ENCODE peak calls at places on chromosomes 2 and 18, in four cellular contexts. One of them, this sample, is unnamed.

GRCh38 chr2:84905181-84906107 is at the start of gene TMSB10:
- DNase-seq in RWPE1: peak
- DNase-seq in AG08395: peak
- DNase-seq in WTC11: peak
- DNase-seq in this sample: peak

GRCh38 chr2:126399001-126399400 is 257.0 kb upstream of the GYPC start:
- DNase-seq in RWPE1: no peak
- DNase-seq in AG08395: no peak
- DNase-seq in WTC11: no peak
- DNase-seq in this sample: no peak

GRCh38 chr2:30385327-30385726 is 61.7 kb upstream of the LCLAT1 start:
- DNase-seq in RWPE1: peak
- DNase-seq in AG08395: peak
- DNase-seq in WTC11: peak
- DNase-seq in this sample: peak

GRCh38 chr2:23692901-23693605 is 233.9 kb downstream of the ATAD2B start:
- DNase-seq in RWPE1: no peak
- DNase-seq in AG08395: no peak
- DNase-seq in WTC11: no peak
- DNase-seq in this sample: no peak

GRCh38 chr2:54015809-54016703 is 45.3 kb upstream of the PSME4 start:
- DNase-seq in RWPE1: no peak
- DNase-seq in AG08395: peak
- DNase-seq in WTC11: no peak
- DNase-seq in this sample: no peak

GRCh38 chr18:57806891-57807280 is 3.8 kb upstream of the ATP8B1 start:
- DNase-seq in RWPE1: peak
- DNase-seq in AG08395: peak
- DNase-seq in WTC11: no peak
- DNase-seq in this sample: no peak

GRCh38 chr2:65316072-65316471 is 88.4 kb downstream of the ACTR2 start:
- DNase-seq in RWPE1: peak
- DNase-seq in AG08395: no peak
- DNase-seq in WTC11: no peak
- DNase-seq in this sample: no peak

GRCh38 chr2:70035344-70035844 is 51.9 kb upstream of the PCBP1 start:
- DNase-seq in RWPE1: no peak
- DNase-seq in AG08395: peak
- DNase-seq in WTC11: no peak
- DNase-seq in this sample: no peak

GRCh38 chr2:128490881-128491778 is 172.5 kb upstream of the HS6ST1 start:
- DNase-seq in RWPE1: no peak
- DNase-seq in AG08395: no peak
- DNase-seq in WTC11: no peak
- DNase-seq in this sample: peak

GRCh38 chr2:119711352-119711751 is 32.4 kb downstream of the TMEM177 start:
- DNase-seq in RWPE1: no peak
- DNase-seq in AG08395: no peak
- DNase-seq in WTC11: no peak
- DNase-seq in this sample: no peak

GRCh38 chr2:20484034-20484617 is 37.3 kb downstream of the RHOB start:
- DNase-seq in RWPE1: no peak
- DNase-seq in AG08395: no peak
- DNase-seq in WTC11: no peak
- DNase-seq in this sample: peak

GRCh38 chr18:73645175-73645715 is 502.4 kb downstream of the FBXO15 start:
- DNase-seq in RWPE1: no peak
- DNase-seq in AG08395: no peak
- DNase-seq in WTC11: no peak
- DNase-seq in this sample: no peak

GRCh38 chr2:230864605-230865323 is at the start of gene ITM2C:
- DNase-seq in RWPE1: peak
- DNase-seq in AG08395: peak
- DNase-seq in WTC11: peak
- DNase-seq in this sample: peak

GRCh38 chr2:53473762-53474161 is 293.8 kb upstream of the CHAC2 start:
- DNase-seq in RWPE1: no peak
- DNase-seq in AG08395: no peak
- DNase-seq in WTC11: no peak
- DNase-seq in this sample: no peak

GRCh38 chr2:3443083-3443482 is 63.6 kb downstream of the TRAPPC12 start:
- DNase-seq in RWPE1: no peak
- DNase-seq in AG08395: no peak
- DNase-seq in WTC11: no peak
- DNase-seq in this sample: no peak

GRCh38 chr2:241975593-241976284 is 106.2 kb downstream of the RTP5 start:
- DNase-seq in RWPE1: no peak
- DNase-seq in AG08395: no peak
- DNase-seq in WTC11: no peak
- DNase-seq in this sample: no peak

GRCh38 chr2:95185197-95185596 is 19.6 kb downstream of the ZNF2 start:
- DNase-seq in RWPE1: no peak
- DNase-seq in AG08395: no peak
- DNase-seq in WTC11: no peak
- DNase-seq in this sample: no peak

GRCh38 chr2:86750240-86750839 is 30.2 kb downstream of the RMND5A start:
- DNase-seq in RWPE1: no peak
- DNase-seq in AG08395: no peak
- DNase-seq in WTC11: no peak
- DNase-seq in this sample: no peak

GRCh38 chr2:1718339-1719220 is 25.7 kb downstream of the PXDN start:
- DNase-seq in RWPE1: no peak
- DNase-seq in AG08395: no peak
- DNase-seq in WTC11: no peak
- DNase-seq in this sample: peak

GRCh38 chr2:203718087-203718486 is 11.6 kb downstream of the CD28 start:
- DNase-seq in RWPE1: no peak
- DNase-seq in AG08395: no peak
- DNase-seq in WTC11: no peak
- DNase-seq in this sample: no peak

GRCh38 chr18:79283341-79283879 is 112.3 kb upstream of the NFATC1 start:
- DNase-seq in RWPE1: no peak
- DNase-seq in AG08395: no peak
- DNase-seq in WTC11: no peak
- DNase-seq in this sample: no peak

GRCh38 chr2:150474326-150475074 is 13.0 kb downstream of the RND3 start:
- DNase-seq in RWPE1: no peak
- DNase-seq in AG08395: no peak
- DNase-seq in WTC11: no peak
- DNase-seq in this sample: no peak

GRCh38 chr2:240579771-240580614 is 6.5 kb upstream of the CAPN10 start:
- DNase-seq in RWPE1: peak
- DNase-seq in AG08395: peak
- DNase-seq in WTC11: peak
- DNase-seq in this sample: no peak